ENCODE peak calls at places on chromosomes 7 and 10, in five cellular contexts. One of them, this sample, is unnamed.

GRCh38 chr7:117844678-117845077 is 28.6 kb downstream of the CTTNBP2 start:
- DNase-seq in fibroblast of the aortic adventitia: no peak
- DNase-seq in Right ventricle myocardium superior: no peak
- DNase-seq in stimulated activated CD4-positive, alpha-beta T cell treated with anti-CD3 and anti-CD28 coated beads, Interleukin-4, amount 100 ng/mL, for 4 hours: no peak
- DNase-seq in smooth muscle cell of the brain vasculature: no peak
- DNase-seq in this sample: no peak

GRCh38 chr7:155692317-155692716 is 47.9 kb downstream of the RBM33 start:
- DNase-seq in fibroblast of the aortic adventitia: no peak
- DNase-seq in smooth muscle cell of the brain vasculature: no peak
- DNase-seq in stimulated activated CD4-positive, alpha-beta T cell treated with anti-CD3 and anti-CD28 coated beads, Interleukin-4, amount 100 ng/mL, for 4 hours: no peak
- DNase-seq in Right ventricle myocardium superior: no peak
- DNase-seq in this sample: no peak

GRCh38 chr7:140022582-140023211 is 40.1 kb downstream of the PARP12 start:
- DNase-seq in stimulated activated CD4-positive, alpha-beta T cell treated with anti-CD3 and anti-CD28 coated beads, Interleukin-4, amount 100 ng/mL, for 4 hours: no peak
- DNase-seq in fibroblast of the aortic adventitia: no peak
- DNase-seq in smooth muscle cell of the brain vasculature: no peak
- DNase-seq in Right ventricle myocardium superior: no peak
- DNase-seq in this sample: no peak

GRCh38 chr7:50359995-50360925 is 55.7 kb downstream of the IKZF1 start:
- DNase-seq in fibroblast of the aortic adventitia: peak
- DNase-seq in smooth muscle cell of the brain vasculature: no peak
- DNase-seq in Right ventricle myocardium superior: no peak
- DNase-seq in stimulated activated CD4-positive, alpha-beta T cell treated with anti-CD3 and anti-CD28 coated beads, Interleukin-4, amount 100 ng/mL, for 4 hours: peak
- DNase-seq in this sample: peak

GRCh38 chr7:159167139-159167538 is 22.5 kb upstream of the VIPR2 start:
- DNase-seq in smooth muscle cell of the brain vasculature: no peak
- DNase-seq in stimulated activated CD4-positive, alpha-beta T cell treated with anti-CD3 and anti-CD28 coated beads, Interleukin-4, amount 100 ng/mL, for 4 hours: no peak
- DNase-seq in fibroblast of the aortic adventitia: no peak
- DNase-seq in Right ventricle myocardium superior: no peak
- DNase-seq in this sample: no peak

GRCh38 chr7:39890411-39890810 is 59.6 kb upstream of the CDK13 start:
- DNase-seq in stimulated activated CD4-positive, alpha-beta T cell treated with anti-CD3 and anti-CD28 coated beads, Interleukin-4, amount 100 ng/mL, for 4 hours: no peak
- DNase-seq in smooth muscle cell of the brain vasculature: no peak
- DNase-seq in Right ventricle myocardium superior: no peak
- DNase-seq in fibroblast of the aortic adventitia: no peak
- DNase-seq in this sample: no peak

GRCh38 chr10:88042162-88043100 is 179.0 kb downstream of the PTEN start:
- DNase-seq in stimulated activated CD4-positive, alpha-beta T cell treated with anti-CD3 and anti-CD28 coated beads, Interleukin-4, amount 100 ng/mL, for 4 hours: no peak
- DNase-seq in Right ventricle myocardium superior: no peak
- DNase-seq in fibroblast of the aortic adventitia: peak
- DNase-seq in smooth muscle cell of the brain vasculature: no peak
- DNase-seq in this sample: peak

GRCh38 chr7:91784469-91784868 is 96.0 kb downstream of the MTERF1 start:
- DNase-seq in smooth muscle cell of the brain vasculature: peak
- DNase-seq in Right ventricle myocardium superior: no peak
- DNase-seq in stimulated activated CD4-positive, alpha-beta T cell treated with anti-CD3 and anti-CD28 coated beads, Interleukin-4, amount 100 ng/mL, for 4 hours: no peak
- DNase-seq in fibroblast of the aortic adventitia: peak
- DNase-seq in this sample: peak

GRCh38 chr7:129707910-129708490 is 96.5 kb downstream of the NRF1 start:
- DNase-seq in Right ventricle myocardium superior: no peak
- DNase-seq in fibroblast of the aortic adventitia: no peak
- DNase-seq in stimulated activated CD4-positive, alpha-beta T cell treated with anti-CD3 and anti-CD28 coated beads, Interleukin-4, amount 100 ng/mL, for 4 hours: no peak
- DNase-seq in smooth muscle cell of the brain vasculature: no peak
- DNase-seq in this sample: no peak

GRCh38 chr7:20647051-20647450 is 31.6 kb downstream of the ABCB5 start:
- DNase-seq in smooth muscle cell of the brain vasculature: peak
- DNase-seq in Right ventricle myocardium superior: no peak
- DNase-seq in stimulated activated CD4-positive, alpha-beta T cell treated with anti-CD3 and anti-CD28 coated beads, Interleukin-4, amount 100 ng/mL, for 4 hours: no peak
- DNase-seq in fibroblast of the aortic adventitia: no peak
- DNase-seq in this sample: no peak

GRCh38 chr7:27883726-27884125 is 143.8 kb downstream of the TAX1BP1 start:
- DNase-seq in Right ventricle myocardium superior: no peak
- DNase-seq in stimulated activated CD4-positive, alpha-beta T cell treated with anti-CD3 and anti-CD28 coated beads, Interleukin-4, amount 100 ng/mL, for 4 hours: no peak
- DNase-seq in smooth muscle cell of the brain vasculature: no peak
- DNase-seq in fibroblast of the aortic adventitia: no peak
- DNase-seq in this sample: peak

GRCh38 chr7:76234931-76235441 is 33.3 kb downstream of the SRRM3 start:
- DNase-seq in stimulated activated CD4-positive, alpha-beta T cell treated with anti-CD3 and anti-CD28 coated beads, Interleukin-4, amount 100 ng/mL, for 4 hours: peak
- DNase-seq in fibroblast of the aortic adventitia: peak
- DNase-seq in Right ventricle myocardium superior: peak
- DNase-seq in smooth muscle cell of the brain vasculature: peak
- DNase-seq in this sample: peak

This sample was measured in GM03348.